ENCODE peak calls at places on chromosomes 5 and 9, in seven cellular contexts. One of them, this sample, is unnamed.

GRCh38 chr5:72837524-72838096 is 21.1 kb downstream of the TNPO1 start:
- DNase-seq in COR-L47: no peak
- DNase-seq in nucleus accumbens: no peak
- DNase-seq in fibroblast of villous mesenchyme: no peak
- DNase-seq in B cell: no peak
- DNase-seq in progenitor cell of endocrine pancreas: no peak
- DNase-seq in dorsolateral prefrontal cortex: no peak
- DNase-seq in this sample: no peak

GRCh38 chr5:172451771-172452197 is 2.5 kb downstream of the SH3PXD2B start:
- DNase-seq in progenitor cell of endocrine pancreas: no peak
- DNase-seq in COR-L47: no peak
- DNase-seq in fibroblast of villous mesenchyme: peak
- DNase-seq in nucleus accumbens: no peak
- DNase-seq in dorsolateral prefrontal cortex: no peak
- DNase-seq in B cell: no peak
- DNase-seq in this sample: peak

GRCh38 chr9:88775037-88775471 is 216.2 kb upstream of the S1PR3 start:
- DNase-seq in nucleus accumbens: no peak
- DNase-seq in dorsolateral prefrontal cortex: no peak
- DNase-seq in B cell: no peak
- DNase-seq in fibroblast of villous mesenchyme: peak
- DNase-seq in COR-L47: no peak
- DNase-seq in progenitor cell of endocrine pancreas: no peak
- DNase-seq in this sample: no peak

GRCh38 chr9:25677301-25678146 is 720 bp downstream of the TUSC1 start:
- DNase-seq in B cell: no peak
- DNase-seq in dorsolateral prefrontal cortex: peak
- DNase-seq in progenitor cell of endocrine pancreas: no peak
- DNase-seq in COR-L47: peak
- DNase-seq in nucleus accumbens: peak
- DNase-seq in fibroblast of villous mesenchyme: peak
- DNase-seq in this sample: peak

GRCh38 chr9:130583271-130583670 is 3.9 kb downstream of the FUBP3 start:
- DNase-seq in progenitor cell of endocrine pancreas: no peak
- DNase-seq in COR-L47: no peak
- DNase-seq in dorsolateral prefrontal cortex: no peak
- DNase-seq in fibroblast of villous mesenchyme: no peak
- DNase-seq in nucleus accumbens: no peak
- DNase-seq in B cell: no peak
- DNase-seq in this sample: no peak

GRCh38 chr5:169742773-169743296 is 105.8 kb downstream of the DOCK2 start:
- DNase-seq in dorsolateral prefrontal cortex: no peak
- DNase-seq in fibroblast of villous mesenchyme: peak
- DNase-seq in B cell: no peak
- DNase-seq in nucleus accumbens: no peak
- DNase-seq in progenitor cell of endocrine pancreas: no peak
- DNase-seq in COR-L47: no peak
- DNase-seq in this sample: no peak

GRCh38 chr9:89879711-89880110 is 274.9 kb downstream of the GADD45G start:
- DNase-seq in COR-L47: no peak
- DNase-seq in nucleus accumbens: no peak
- DNase-seq in progenitor cell of endocrine pancreas: no peak
- DNase-seq in fibroblast of villous mesenchyme: no peak
- DNase-seq in B cell: no peak
- DNase-seq in dorsolateral prefrontal cortex: no peak
- DNase-seq in this sample: no peak

GRCh38 chr9:127308559-127309429 is 44.2 kb downstream of the GARNL3 start:
- DNase-seq in progenitor cell of endocrine pancreas: no peak
- DNase-seq in dorsolateral prefrontal cortex: no peak
- DNase-seq in fibroblast of villous mesenchyme: peak
- DNase-seq in B cell: no peak
- DNase-seq in COR-L47: no peak
- DNase-seq in nucleus accumbens: no peak
- DNase-seq in this sample: no peak

GRCh38 chr9:93265301-93265971 is 81.5 kb downstream of the WNK2 start:
- DNase-seq in fibroblast of villous mesenchyme: no peak
- DNase-seq in B cell: no peak
- DNase-seq in progenitor cell of endocrine pancreas: no peak
- DNase-seq in COR-L47: no peak
- DNase-seq in nucleus accumbens: no peak
- DNase-seq in dorsolateral prefrontal cortex: peak
- DNase-seq in this sample: no peak

GRCh38 chr5:34656700-34657549 is 797 bp downstream of the RAI14 start:
- DNase-seq in COR-L47: no peak
- DNase-seq in nucleus accumbens: no peak
- DNase-seq in B cell: no peak
- DNase-seq in fibroblast of villous mesenchyme: no peak
- DNase-seq in progenitor cell of endocrine pancreas: peak
- DNase-seq in dorsolateral prefrontal cortex: no peak
- DNase-seq in this sample: peak

GRCh38 chr9:81489048-81489447 is 200.3 kb downstream of the TLE1 start:
- DNase-seq in nucleus accumbens: no peak
- DNase-seq in B cell: no peak
- DNase-seq in dorsolateral prefrontal cortex: no peak
- DNase-seq in COR-L47: no peak
- DNase-seq in progenitor cell of endocrine pancreas: no peak
- DNase-seq in fibroblast of villous mesenchyme: peak
- DNase-seq in this sample: no peak

GRCh38 chr5:68891718-68892117 is 202.1 kb upstream of the SLC30A5 start:
- DNase-seq in fibroblast of villous mesenchyme: no peak
- DNase-seq in nucleus accumbens: no peak
- DNase-seq in dorsolateral prefrontal cortex: no peak
- DNase-seq in COR-L47: no peak
- DNase-seq in B cell: no peak
- DNase-seq in progenitor cell of endocrine pancreas: no peak
- DNase-seq in this sample: no peak

GRCh38 chr5:122473941-122474340 is 161.9 kb downstream of the SNCAIP start:
- DNase-seq in COR-L47: no peak
- DNase-seq in B cell: no peak
- DNase-seq in fibroblast of villous mesenchyme: no peak
- DNase-seq in dorsolateral prefrontal cortex: no peak
- DNase-seq in progenitor cell of endocrine pancreas: no peak
- DNase-seq in nucleus accumbens: no peak
- DNase-seq in this sample: no peak

GRCh38 chr5:150317048-150318003 is 14.6 kb upstream of the ARSI start:
- DNase-seq in progenitor cell of endocrine pancreas: no peak
- DNase-seq in dorsolateral prefrontal cortex: no peak
- DNase-seq in nucleus accumbens: no peak
- DNase-seq in fibroblast of villous mesenchyme: peak
- DNase-seq in B cell: no peak
- DNase-seq in COR-L47: no peak
- DNase-seq in this sample: no peak

GRCh38 chr9:115202960-115203751 is 85.2 kb upstream of the TNC start:
- DNase-seq in nucleus accumbens: no peak
- DNase-seq in B cell: no peak
- DNase-seq in COR-L47: no peak
- DNase-seq in progenitor cell of endocrine pancreas: no peak
- DNase-seq in dorsolateral prefrontal cortex: no peak
- DNase-seq in fibroblast of villous mesenchyme: peak
- DNase-seq in this sample: no peak

GRCh38 chr9:127694890-127695735 is 11.7 kb upstream of the CFAP157 start:
- DNase-seq in nucleus accumbens: no peak
- DNase-seq in B cell: no peak
- DNase-seq in dorsolateral prefrontal cortex: no peak
- DNase-seq in progenitor cell of endocrine pancreas: no peak
- DNase-seq in COR-L47: no peak
- DNase-seq in fibroblast of villous mesenchyme: no peak
- DNase-seq in this sample: no peak

GRCh38 chr9:129008469-129008965 is 19.6 kb downstream of the SH3GLB2 start:
- DNase-seq in progenitor cell of endocrine pancreas: no peak
- DNase-seq in B cell: no peak
- DNase-seq in dorsolateral prefrontal cortex: no peak
- DNase-seq in nucleus accumbens: no peak
- DNase-seq in COR-L47: no peak
- DNase-seq in fibroblast of villous mesenchyme: no peak
- DNase-seq in this sample: no peak

GRCh38 chr5:146283344-146283761 is 55.3 kb upstream of the POU4F3 start:
- DNase-seq in fibroblast of villous mesenchyme: peak
- DNase-seq in COR-L47: no peak
- DNase-seq in progenitor cell of endocrine pancreas: no peak
- DNase-seq in dorsolateral prefrontal cortex: no peak
- DNase-seq in B cell: no peak
- DNase-seq in nucleus accumbens: no peak
- DNase-seq in this sample: no peak

GRCh38 chr9:126347911-126348760 is 21.5 kb downstream of the MVB12B start:
- DNase-seq in progenitor cell of endocrine pancreas: no peak
- DNase-seq in B cell: no peak
- DNase-seq in dorsolateral prefrontal cortex: no peak
- DNase-seq in nucleus accumbens: no peak
- DNase-seq in fibroblast of villous mesenchyme: no peak
- DNase-seq in COR-L47: no peak
- DNase-seq in this sample: no peak

GRCh38 chr5:64497390-64497789 is 8.4 kb upstream of the RGS7BP start:
- DNase-seq in COR-L47: no peak
- DNase-seq in dorsolateral prefrontal cortex: no peak
- DNase-seq in progenitor cell of endocrine pancreas: no peak
- DNase-seq in fibroblast of villous mesenchyme: peak
- DNase-seq in nucleus accumbens: no peak
- DNase-seq in B cell: no peak
- DNase-seq in this sample: no peak

GRCh38 chr5:159552751-159553150 is 222.5 kb upstream of the IL12B start:
- DNase-seq in dorsolateral prefrontal cortex: no peak
- DNase-seq in COR-L47: no peak
- DNase-seq in fibroblast of villous mesenchyme: peak
- DNase-seq in progenitor cell of endocrine pancreas: no peak
- DNase-seq in nucleus accumbens: no peak
- DNase-seq in B cell: no peak
- DNase-seq in this sample: no peak

GRCh38 chr9:21688108-21689102 is 114.0 kb upstream of the MTAP start:
- DNase-seq in B cell: no peak
- DNase-seq in progenitor cell of endocrine pancreas: no peak
- DNase-seq in nucleus accumbens: no peak
- DNase-seq in dorsolateral prefrontal cortex: no peak
- DNase-seq in fibroblast of villous mesenchyme: peak
- DNase-seq in COR-L47: no peak
- DNase-seq in this sample: no peak

GRCh38 chr9:33044677-33045282 is 19.7 kb downstream of the DNAJA1 start:
- DNase-seq in dorsolateral prefrontal cortex: no peak
- DNase-seq in COR-L47: peak
- DNase-seq in fibroblast of villous mesenchyme: peak
- DNase-seq in B cell: no peak
- DNase-seq in nucleus accumbens: no peak
- DNase-seq in progenitor cell of endocrine pancreas: no peak
- DNase-seq in this sample: peak

GRCh38 chr5:179974946-179975712 is 67.4 kb upstream of the TBC1D9B start:
- DNase-seq in progenitor cell of endocrine pancreas: no peak
- DNase-seq in fibroblast of villous mesenchyme: peak
- DNase-seq in nucleus accumbens: no peak
- DNase-seq in B cell: peak
- DNase-seq in COR-L47: peak
- DNase-seq in dorsolateral prefrontal cortex: peak
- DNase-seq in this sample: peak

GRCh38 chr5:62306494-62307363 is 723 bp downstream of the KIF2A start:
- DNase-seq in progenitor cell of endocrine pancreas: peak
- DNase-seq in B cell: peak
- DNase-seq in dorsolateral prefrontal cortex: peak
- DNase-seq in fibroblast of villous mesenchyme: peak
- DNase-seq in COR-L47: peak
- DNase-seq in nucleus accumbens: peak
- DNase-seq in this sample: peak

GRCh38 chr5:453725-454481 is 10.9 kb downstream of the EXOC3 start:
- DNase-seq in progenitor cell of endocrine pancreas: no peak
- DNase-seq in fibroblast of villous mesenchyme: no peak
- DNase-seq in dorsolateral prefrontal cortex: peak
- DNase-seq in nucleus accumbens: no peak
- DNase-seq in COR-L47: no peak
- DNase-seq in B cell: no peak
- DNase-seq in this sample: no peak

This sample was measured in NCI-H146.